ENCODE peak calls at places on chromosomes 16 and 17, in five cellular contexts. G is K562, D is left colon, H is GF-D8, P is islet precursor cell. Q is an unnamed sample.

GRCh38 chr17:4968166-4968915 is 724 bp upstream of the SPAG7 start:
- DNase-seq in G (peak), D (no peak), H (no peak), P (no peak), Q (peak)

GRCh38 chr16:67701420-67701819 is 17.7 kb downstream of the GFOD2 start:
- DNase-seq in G (no peak), D (no peak), H (no peak), P (no peak), Q (no peak)

GRCh38 chr17:27657620-27658019 is 26.6 kb downstream of the LGALS9 start:
- DNase-seq in G (peak), D (no peak), H (no peak), P (peak), Q (peak)

GRCh38 chr17:78337244-78338109 is 22.4 kb downstream of the SOCS3 start:
- DNase-seq in G (no peak), D (no peak), H (no peak), P (no peak), Q (no peak)

GRCh38 chr17:64009571-64010402 is 10.6 kb downstream of the ICAM2 start:
- DNase-seq in G (no peak), D (no peak), H (no peak), P (no peak), Q (no peak)

GRCh38 chr17:82929676-82930042 is 89.8 kb upstream of the ZNF750 start:
- DNase-seq in G (no peak), D (no peak), H (no peak), P (no peak), Q (no peak)

GRCh38 chr17:80175411-80175810 is 5.6 kb downstream of the CARD14 start:
- DNase-seq in G (no peak), D (no peak), H (no peak), P (peak), Q (no peak)

GRCh38 chr17:67376892-67377726 is at the start of gene PITPNC1:
- DNase-seq in G (peak), D (peak), H (peak), P (peak), Q (peak)

GRCh38 chr16:46787909-46788308 is 39.8 kb upstream of the MYLK3 start:
- DNase-seq in G (no peak), D (no peak), H (no peak), P (no peak), Q (peak)